ENCODE peak calls at places on chromosomes 7 and 10, in eight cellular contexts. H is GM23338, C is HCT116, J is SK-N-MC, E is HepG2, Q is K562, S is GM12878, O is H1. D is an unnamed sample.

GRCh38 chr7:133207687-133208086 is 45.2 kb upstream of the EXOC4 start:
- DNase-seq in C (peak), E (peak), J (no peak), S (no peak), O (no peak), H (peak), Q (peak), D (no peak)

GRCh38 chr10:79938728-79939380 is 10.1 kb downstream of the SFTPD start:
- DNase-seq in O (no peak), Q (no peak), H (no peak), S (no peak), C (no peak), J (no peak), E (no peak), D (no peak)

GRCh38 chr10:86944471-86944870 is 12.9 kb downstream of the MMRN2 start:
- DNase-seq in S (no peak), C (no peak), Q (no peak), O (no peak), E (no peak), J (no peak), H (no peak), D (no peak)

GRCh38 chr7:155700847-155701246 is 56.4 kb downstream of the RBM33 start:
- DNase-seq in H (no peak), O (no peak), J (no peak), S (no peak), E (no peak), C (no peak), Q (no peak), D (no peak)

GRCh38 chr7:44566680-44567079 is 7.0 kb downstream of the DDX56 start:
- DNase-seq in C (no peak), E (no peak), S (no peak), Q (peak), O (no peak), H (no peak), J (no peak), D (no peak)

GRCh38 chr10:107708981-107709380 is 544.5 kb upstream of the SORCS1 start:
- DNase-seq in S (no peak), E (no peak), C (no peak), J (no peak), H (no peak), Q (no peak), O (no peak), D (no peak)

GRCh38 chr7:784971-785370 is 47.3 kb upstream of the SUN1 start:
- DNase-seq in S (no peak), O (no peak), C (no peak), E (no peak), J (no peak), Q (no peak), H (no peak), D (no peak)

GRCh38 chr7:135150072-135150782 is 2.4 kb downstream of the TMEM140 start:
- DNase-seq in J (no peak), S (no peak), C (no peak), Q (no peak), H (no peak), E (no peak), O (no peak), D (no peak)

GRCh38 chr7:90246184-90246583 is 1.2 kb downstream of the CFAP69 start:
- DNase-seq in J (no peak), H (peak), S (no peak), Q (no peak), E (no peak), O (peak), C (no peak), D (no peak)

GRCh38 chr10:86220626-86221025 is 146.0 kb downstream of the GRID1 start:
- DNase-seq in O (no peak), S (no peak), E (no peak), J (no peak), H (no peak), Q (no peak), C (no peak), D (no peak)

GRCh38 chr10:119614686-119615085 is 17.9 kb upstream of the TIAL1 start:
- DNase-seq in S (no peak), H (no peak), Q (no peak), E (no peak), O (no peak), C (no peak), J (no peak), D (no peak)

GRCh38 chr7:146701166-146701565 is 584.6 kb downstream of the CNTNAP2 start:
- DNase-seq in H (no peak), S (no peak), E (no peak), C (no peak), O (no peak), Q (no peak), J (no peak), D (no peak)

GRCh38 chr7:46716926-46717325 is 795.9 kb upstream of the IGFBP3 start:
- DNase-seq in S (no peak), O (no peak), Q (no peak), J (no peak), C (peak), E (no peak), H (no peak), D (peak)

GRCh38 chr7:44967571-44968446 is 11.0 kb downstream of the MYO1G start:
- DNase-seq in O (peak), Q (peak), S (no peak), J (no peak), C (no peak), H (peak), E (peak), D (peak)

GRCh38 chr10:118365702-118366101 is 23.6 kb upstream of the FAM204A start:
- DNase-seq in Q (no peak), C (no peak), O (no peak), H (no peak), J (no peak), S (no peak), E (no peak), D (no peak)

GRCh38 chr10:79277579-79277978 is 69.7 kb upstream of the PPIF start:
- DNase-seq in C (no peak), O (no peak), Q (no peak), E (no peak), S (no peak), J (no peak), H (no peak), D (no peak)

GRCh38 chr10:121261665-121262064 is 336.6 kb downstream of the FGFR2 start:
- DNase-seq in E (no peak), H (no peak), C (no peak), J (no peak), S (no peak), O (no peak), Q (no peak), D (no peak)

GRCh38 chr10:22002531-22003110 is 909 bp downstream of the DNAJC1 start:
- DNase-seq in Q (no peak), S (no peak), J (no peak), H (peak), C (no peak), E (peak), O (no peak), D (peak)

GRCh38 chr7:132092106-132092505 is 484.2 kb downstream of the PLXNA4 start:
- DNase-seq in Q (no peak), C (no peak), O (no peak), J (no peak), H (no peak), E (no peak), S (no peak), D (no peak)

GRCh38 chr10:7102084-7102483 is 308.8 kb downstream of the SFMBT2 start:
- DNase-seq in J (no peak), C (no peak), E (no peak), O (no peak), Q (no peak), H (no peak), S (no peak), D (no peak)

GRCh38 chr7:105439174-105439893 is 50.6 kb upstream of the SRPK2 start:
- DNase-seq in H (no peak), Q (peak), J (no peak), O (no peak), E (peak), C (no peak), S (no peak), D (peak)

GRCh38 chr7:157691521-157692155 is 354.8 kb downstream of the DNAJB6 start:
- DNase-seq in Q (no peak), C (no peak), E (no peak), H (no peak), O (peak), J (no peak), S (no peak), D (peak)

GRCh38 chr10:116809528-116810500 is 39.5 kb upstream of the ENO4 start:
- DNase-seq in S (no peak), Q (peak), J (no peak), E (peak), C (peak), H (peak), O (peak), D (no peak)

GRCh38 chr10:62580396-62580795 is 206.2 kb downstream of the ZNF365 start:
- DNase-seq in O (no peak), H (no peak), Q (no peak), J (no peak), S (no peak), E (no peak), C (no peak), D (no peak)

GRCh38 chr7:92609921-92610518 is 19.8 kb upstream of the FAM133B start:
- DNase-seq in H (peak), S (no peak), E (no peak), O (no peak), Q (no peak), J (no peak), C (no peak), D (peak)

GRCh38 chr7:74058486-74058885 is 25.1 kb upstream of the LIMK1 start:
- DNase-seq in C (no peak), E (no peak), Q (no peak), H (no peak), S (no peak), J (no peak), O (no peak), D (no peak)

GRCh38 chr7:29609162-29610030 is 45.8 kb downstream of the PRR15 start:
- DNase-seq in O (peak), S (no peak), H (peak), C (peak), J (no peak), E (peak), Q (peak), D (peak)

GRCh38 chr10:115665549-115665948 is 572.4 kb downstream of the ATRNL1 start:
- DNase-seq in Q (no peak), H (no peak), C (no peak), S (no peak), J (no peak), E (no peak), O (no peak), D (no peak)

GRCh38 chr7:97003262-97004236 is 1.8 kb upstream of the DLX6 start:
- DNase-seq in E (no peak), H (peak), Q (no peak), S (no peak), J (no peak), C (no peak), O (peak), D (no peak)
- TF ChIP-seq EZH2 in E (no peak), H (peak), Q (no peak), S (no peak), J (no peak), C (no peak), O (peak), D (peak)

GRCh38 chr10:3195706-3196105 is 23.1 kb upstream of the PITRM1 start:
- DNase-seq in H (no peak), Q (no peak), E (no peak), S (no peak), O (no peak), J (no peak), C (no peak), D (no peak)

GRCh38 chr10:3196971-3197353 is 24.4 kb upstream of the PITRM1 start:
- DNase-seq in C (no peak), S (no peak), Q (no peak), O (peak), H (no peak), E (no peak), J (no peak), D (no peak)

GRCh38 chr10:3196482-3196881 is 23.9 kb upstream of the PITRM1 start:
- DNase-seq in H (no peak), E (no peak), C (no peak), S (no peak), Q (no peak), O (no peak), J (no peak), D (no peak)

GRCh38 chr10:3198900-3199299 is 26.3 kb upstream of the PITRM1 start:
- DNase-seq in O (no peak), J (no peak), S (no peak), H (no peak), Q (no peak), E (no peak), C (no peak), D (no peak)

DNA sequence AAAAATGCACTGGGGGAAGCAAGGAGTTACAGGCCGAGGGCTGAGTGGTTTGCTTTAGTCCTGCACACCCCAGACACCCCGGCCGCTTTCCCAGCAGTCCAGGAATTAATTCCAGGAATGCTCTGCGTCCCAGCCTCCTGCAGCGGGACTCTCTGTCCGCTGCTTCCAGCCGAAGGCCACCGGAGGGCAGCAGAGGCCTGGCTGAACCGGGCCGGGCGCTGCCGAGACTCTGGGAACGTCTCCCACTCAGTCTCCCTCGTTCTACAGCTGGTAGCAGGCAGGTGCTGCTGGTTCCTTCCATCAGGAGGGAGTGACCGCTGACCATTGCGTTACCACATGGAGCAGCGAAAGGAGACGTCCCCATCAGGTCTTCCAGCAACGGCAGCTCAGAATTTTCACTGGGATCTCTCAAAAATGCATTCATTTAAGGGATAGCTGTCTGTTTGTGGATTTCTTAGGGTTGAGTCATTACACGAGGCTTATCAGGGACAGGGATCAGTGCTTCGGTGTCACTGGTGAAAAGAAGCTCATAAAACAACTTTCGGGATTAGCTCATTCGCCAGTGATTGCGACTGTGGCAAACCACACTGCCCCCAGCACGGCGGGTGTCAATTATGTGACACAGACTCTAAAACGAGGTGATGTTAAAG is 24.9 kb upstream of the PITRM1 start:
- DNase-seq in J (no peak), S (peak), E (peak), Q (peak), C (peak), O (peak), H (peak), D (peak)
- TF ChIP-seq POLR2AphosphoS5 in J (no peak), S (no peak), E (no peak), Q (no peak), C (no peak), O (no peak), H (no peak), D (no peak)

GRCh38 chr7:101220295-101220694 is 2.3 kb downstream of the ZNHIT1 start:
- DNase-seq in Q (no peak), O (no peak), C (no peak), H (no peak), J (no peak), S (no peak), E (peak), D (no peak)

GRCh38 chr7:101225650-101226049 is 7.7 kb downstream of the ZNHIT1 start:
- DNase-seq in O (no peak), J (no peak), Q (no peak), C (no peak), S (no peak), E (no peak), H (no peak), D (no peak)

GRCh38 chr7:101226686-101227085 is 8.7 kb downstream of the ZNHIT1 start:
- DNase-seq in H (no peak), Q (no peak), C (no peak), O (no peak), S (no peak), E (no peak), J (no peak), D (no peak)

GRCh38 chr7:101222275-101222830 is 4.4 kb downstream of the ZNHIT1 start:
- DNase-seq in Q (no peak), C (no peak), H (no peak), O (no peak), J (no peak), S (no peak), E (no peak), D (no peak)

GRCh38 chr7:101223528-101223927 is 5.6 kb downstream of the ZNHIT1 start:
- DNase-seq in E (no peak), C (no peak), J (no peak), S (no peak), Q (no peak), H (no peak), O (no peak), D (no peak)
- TF ChIP-seq EZH2 in E (no peak), C (no peak), J (no peak), S (no peak), Q (no peak), H (no peak), O (no peak), D (no peak)

GRCh38 chr7:66015440-66016130 is 33.6 kb upstream of the GUSB start:
- DNase-seq in Q (no peak), E (no peak), J (no peak), C (no peak), S (no peak), H (no peak), O (no peak), D (no peak)

GRCh38 chr7:66016131-66016461 is 34.1 kb upstream of the GUSB start:
- DNase-seq in S (no peak), E (peak), O (no peak), J (no peak), C (no peak), Q (no peak), H (no peak), D (peak)

DNA sequence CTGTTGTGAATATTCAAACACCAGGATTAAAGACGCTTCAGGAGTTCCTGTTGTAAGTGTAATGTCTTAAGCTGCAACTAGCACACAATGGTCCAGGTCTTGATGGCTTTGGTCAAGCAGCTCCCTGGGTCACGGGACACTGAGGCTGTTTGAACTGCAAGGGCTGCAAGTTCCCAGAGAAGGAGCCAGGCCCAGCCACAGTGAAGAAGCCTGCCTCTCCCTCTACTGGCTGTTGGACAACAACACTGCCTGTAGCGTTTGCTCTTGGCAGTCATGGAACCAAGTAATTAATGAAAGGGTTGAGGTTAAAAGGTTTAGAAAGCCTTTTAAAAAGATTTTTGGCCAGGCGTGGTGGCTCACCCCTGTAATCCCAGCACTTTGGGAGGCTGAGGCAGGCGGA is 31.9 kb upstream of the GUSB start:
- DNase-seq in S (no peak), E (peak), J (no peak), Q (no peak), C (peak), O (peak), H (peak), D (peak)
- TF ChIP-seq POLR2AphosphoS5 in S (no peak), E (no peak), J (no peak), Q (no peak), C (no peak), O (no peak), H (no peak), D (no peak)

DNA sequence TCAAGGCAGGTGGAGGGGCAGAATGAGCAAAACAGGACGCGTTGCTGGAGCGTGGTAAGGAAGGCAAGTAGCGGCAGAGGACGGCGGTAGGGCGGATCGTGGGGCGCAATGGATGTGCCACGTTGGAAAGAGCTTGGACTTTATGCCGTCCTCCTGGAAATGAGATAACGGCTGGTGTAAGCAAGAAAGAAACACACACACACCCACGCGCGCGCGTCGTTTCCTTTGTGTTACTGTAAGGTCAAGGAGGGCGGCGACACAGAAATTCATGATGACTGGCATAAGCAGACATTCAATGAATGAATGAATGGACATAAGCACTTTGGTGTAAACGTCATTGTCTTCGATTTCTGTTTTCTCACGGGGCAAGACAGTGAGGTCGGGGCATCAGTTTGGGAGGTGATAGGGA is 683 bp upstream of the ENTPD7 start:
- DNase-seq in S (no peak), O (peak), Q (peak), E (peak), J (no peak), C (peak), H (peak), D (peak)
- TF ChIP-seq EZH2 in S (no peak), O (no peak), Q (no peak), E (no peak), J (no peak), C (no peak), H (no peak), D (no peak)

GRCh38 chr10:133378251-133379096 is 588 bp upstream of the PAOX start:
- DNase-seq in E (peak), H (peak), O (peak), J (no peak), S (no peak), Q (peak), C (no peak), D (peak)
- TF ChIP-seq POLR2AphosphoS5 in E (peak), H (peak), O (no peak), J (peak), S (no peak), Q (no peak), C (no peak), D (no peak)

D was measured in endothelial cell of umbilical vein.